ENCODE peak calls at places on chromosomes 2 and 18, in four cellular contexts. Y, L, U and B are unnamed samples.
A peak's percentile ranks its signal among the peaks of the same experiment; 100 is the strongest.

GRCh38 chr18:26477828-26478466 is 70.4 kb downstream of the KCTD1 start:
- DNase-seq in Y (peak; percentile 76), L (no peak), U (no peak), B (no peak)

GRCh38 chr2:190815223-190815622 is 65.4 kb upstream of the GLS start:
- DNase-seq in Y (no peak), L (no peak), U (no peak), B (peak; percentile 97)

GRCh38 chr2:72527424-72527823 is 298.4 kb downstream of the EXOC6B start:
- DNase-seq in Y (no peak), L (no peak), U (no peak), B (no peak)

GRCh38 chr2:11446733-11447248 is 19.2 kb downstream of the E2F6 start:
- DNase-seq in Y (peak; percentile 66), L (peak; percentile 84), U (peak; percentile 58), B (peak; percentile 57)

GRCh38 chr18:43170586-43170985 is 55.1 kb upstream of the RIT2 start:
- DNase-seq in Y (no peak), L (no peak), U (no peak), B (no peak)

GRCh38 chr2:65710779-65711295 is 278.4 kb upstream of the SPRED2 start:
- DNase-seq in Y (peak; percentile 65), L (no peak), U (no peak), B (no peak)

GRCh38 chr2:180735799-180736198 is 244.6 kb upstream of the UBE2E3 start:
- DNase-seq in Y (no peak), L (no peak), U (no peak), B (no peak)

GRCh38 chr2:174785481-174785880 is 21.2 kb upstream of the CHRNA1 start:
- DNase-seq in Y (no peak), L (no peak), U (no peak), B (no peak)

GRCh38 chr2:200439981-200440380 is 69.9 kb downstream of the KCTD18 start:
- DNase-seq in Y (no peak), L (no peak), U (no peak), B (no peak)

GRCh38 chr2:138373993-138374408 is 127.6 kb upstream of the SPOPL start:
- DNase-seq in Y (peak; percentile 59), L (peak; percentile 8), U (no peak), B (peak; percentile 13)

GRCh38 chr2:218781691-218782528 is at the start of gene CYP27A1:
- DNase-seq in Y (peak; percentile 23), L (peak; percentile 24), U (no peak), B (peak; percentile 88)

GRCh38 chr2:39851251-39851650 is 72.2 kb upstream of the THUMPD2 start:
- DNase-seq in Y (no peak), L (no peak), U (no peak), B (no peak)

GRCh38 chr18:33440384-33441043 is at the start of gene CCDC178:
- DNase-seq in Y (no peak), L (peak; percentile 55), U (no peak), B (no peak)

GRCh38 chr18:23330423-23330822 is 122.7 kb upstream of the RIOK3 start:
- DNase-seq in Y (no peak), L (no peak), U (no peak), B (no peak)

GRCh38 chr2:23585218-23585945 is 200.4 kb downstream of the KLHL29 start:
- DNase-seq in Y (no peak), L (no peak), U (no peak), B (no peak)

GRCh38 chr2:231531408-231532188 is 1.4 kb upstream of the NMUR1 start:
- DNase-seq in Y (no peak), L (no peak), U (no peak), B (no peak)

GRCh38 chr18:48801728-48802542 is 148.8 kb downstream of the SMAD7 start:
- DNase-seq in Y (no peak), L (no peak), U (no peak), B (peak; percentile 97)

GRCh38 chr2:170162261-170162612 is 15.7 kb upstream of the MYO3B start:
- DNase-seq in Y (peak; percentile 86), L (no peak), U (no peak), B (no peak)

GRCh38 chr18:55779461-55779710 is 191.4 kb upstream of the TCF4 start:
- DNase-seq in Y (no peak), L (no peak), U (no peak), B (no peak)

GRCh38 chr18:10660485-10660884 is 134.7 kb downstream of the NAPG start:
- DNase-seq in Y (no peak), L (no peak), U (no peak), B (no peak)

GRCh38 chr18:23703057-23703986 is 14.1 kb downstream of the LAMA3 start:
- DNase-seq in Y (peak; percentile 80), L (no peak), U (peak; percentile 47), B (peak; percentile 70)

GRCh38 chr18:43115076-43116035 is at the start of gene RIT2:
- DNase-seq in Y (no peak), L (no peak), U (no peak), B (no peak)

GRCh38 chr2:191189112-191189635 is 38.4 kb upstream of the STAT4 start:
- DNase-seq in Y (peak; percentile 29), L (no peak), U (peak; percentile 14), B (peak; percentile 35)

DNA sequence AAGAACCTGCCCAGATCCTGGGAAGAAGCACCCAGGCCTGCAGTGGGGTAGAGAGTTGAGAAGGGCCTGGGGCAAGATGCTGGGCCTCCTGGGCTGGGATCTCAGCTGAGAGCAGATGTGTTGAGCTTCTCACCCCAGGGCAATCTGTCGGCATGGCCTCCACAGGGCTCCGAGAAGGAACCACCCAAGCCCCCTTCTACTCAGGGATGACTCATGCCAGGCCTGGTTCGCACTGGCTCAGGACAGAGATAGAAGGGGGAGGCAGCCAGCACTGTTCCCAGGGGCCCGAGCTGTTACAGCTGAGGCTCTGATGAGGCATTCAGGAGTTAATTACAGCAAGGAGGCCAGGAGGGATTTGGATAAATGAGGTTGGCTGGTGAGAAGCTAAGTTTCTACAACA is 62.5 kb downstream of the CENPO start:
- DNase-seq in Y (no peak), L (no peak), U (no peak), B (no peak)
- H3K36me3 ChIP-seq in Y (no peaks in the 10 kb centered on the region), L (peaks cover 16% of the 10 kb centered on the region), U (no peaks in the 10 kb centered on the region), B (no peaks in the 10 kb centered on the region)

GRCh38 chr2:41965886-41966285 is 81.9 kb upstream of the PKDCC start:
- DNase-seq in Y (no peak), L (no peak), U (no peak), B (no peak)
- H3K27ac ChIP-seq in Y (no peak overlapping the region), L (no peak overlapping the region), U (no peak overlapping the region), B (no peak overlapping the region)

GRCh38 chr2:46971914-46972313 is 56.3 kb upstream of the MCFD2 start:
- DNase-seq in Y (no peak), L (no peak), U (no peak), B (no peak)
- H3K36me3 ChIP-seq in Y (no peaks in the 10 kb centered on the region), L (no peaks in the 10 kb centered on the region), U (no peaks in the 10 kb centered on the region), B (no peaks in the 10 kb centered on the region)

GRCh38 chr2:36455011-36455410 is 99.4 kb downstream of the CRIM1 start:
- DNase-seq in Y (no peak), L (no peak), U (no peak), B (no peak)

GRCh38 chr2:36458106-36458505 is 102.5 kb downstream of the CRIM1 start:
- DNase-seq in Y (no peak), L (no peak), U (no peak), B (no peak)

GRCh38 chr2:36456227-36456788 is 100.7 kb downstream of the CRIM1 start:
- DNase-seq in Y (no peak), L (no peak), U (no peak), B (peak; percentile 53)

GRCh38 chr2:36453652-36454051 is 98.1 kb downstream of the CRIM1 start:
- DNase-seq in Y (no peak), L (no peak), U (no peak), B (peak; percentile 17)

DNA sequence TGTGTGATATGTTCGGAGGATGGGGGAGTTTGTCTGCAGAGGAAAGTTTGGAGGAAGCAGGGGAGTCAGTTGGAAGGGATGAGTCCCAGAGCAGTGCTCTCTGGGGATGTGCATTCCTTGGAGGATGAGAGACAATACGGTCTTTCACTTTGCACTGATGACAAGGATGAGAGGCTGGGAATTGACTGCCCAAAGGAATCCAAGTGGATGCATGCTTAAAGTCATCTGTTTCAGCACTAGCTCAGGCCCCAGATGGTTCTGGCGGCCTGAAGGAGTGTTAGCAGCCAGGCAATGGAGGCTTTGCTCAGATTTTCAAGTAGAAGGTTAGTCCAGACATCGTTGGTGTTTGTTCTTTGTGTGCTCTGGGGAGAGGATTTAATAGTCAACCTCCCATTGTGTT is 100.2 kb downstream of the CRIM1 start:
- DNase-seq in Y (no peak), L (no peak), U (no peak), B (no peak)
- H3K27ac ChIP-seq in Y (no peak overlapping the region), L (no peak overlapping the region), U (no peak overlapping the region), B (peak overlapping the region; percentile 77)

DNA sequence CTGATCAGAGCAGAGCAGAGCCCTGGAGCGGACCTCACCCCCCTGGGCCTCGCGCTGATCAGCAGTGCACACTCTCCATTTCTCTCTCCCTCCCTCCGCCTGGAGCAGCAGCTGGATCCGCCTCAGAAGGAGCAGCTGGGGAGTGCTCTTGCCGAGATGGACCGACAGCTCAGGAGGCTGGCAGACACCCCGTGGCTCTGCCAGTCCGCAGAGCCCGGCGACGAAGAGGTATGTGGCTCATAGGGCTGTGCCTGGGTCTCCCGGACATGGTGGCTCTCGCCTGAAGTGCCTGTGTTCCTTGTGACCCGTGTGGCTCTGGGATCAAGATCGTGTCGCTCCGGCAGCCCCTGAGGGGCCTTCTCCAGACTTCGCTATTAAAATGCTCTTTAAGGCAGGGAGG is 102.5 kb downstream of the USP40 start:
- DNase-seq in Y (no peak), L (no peak), U (no peak), B (no peak)
- H3K36me3 ChIP-seq in Y (peaks cover 26% of the 10 kb centered on the region), L (peaks cover 88% of the 10 kb centered on the region), U (peaks cover 7% of the 10 kb centered on the region), B (peaks cover 56% of the 10 kb centered on the region)

GRCh38 chr18:75410611-75411010 is 16.9 kb downstream of the SMIM21 start:
- DNase-seq in Y (no peak), L (no peak), U (peak; percentile 5), B (no peak)

GRCh38 chr18:75407468-75408437 is 19.8 kb downstream of the SMIM21 start:
- DNase-seq in Y (no peak), L (peak; percentile 75), U (no peak), B (no peak)

GRCh38 chr18:75406491-75407445 is 20.7 kb downstream of the SMIM21 start:
- DNase-seq in Y (no peak), L (peak; percentile 1), U (no peak), B (no peak)

GRCh38 chr18:75408554-75409506 is 18.7 kb downstream of the SMIM21 start:
- DNase-seq in Y (peak; percentile 99), L (no peak), U (no peak), B (no peak)

DNA sequence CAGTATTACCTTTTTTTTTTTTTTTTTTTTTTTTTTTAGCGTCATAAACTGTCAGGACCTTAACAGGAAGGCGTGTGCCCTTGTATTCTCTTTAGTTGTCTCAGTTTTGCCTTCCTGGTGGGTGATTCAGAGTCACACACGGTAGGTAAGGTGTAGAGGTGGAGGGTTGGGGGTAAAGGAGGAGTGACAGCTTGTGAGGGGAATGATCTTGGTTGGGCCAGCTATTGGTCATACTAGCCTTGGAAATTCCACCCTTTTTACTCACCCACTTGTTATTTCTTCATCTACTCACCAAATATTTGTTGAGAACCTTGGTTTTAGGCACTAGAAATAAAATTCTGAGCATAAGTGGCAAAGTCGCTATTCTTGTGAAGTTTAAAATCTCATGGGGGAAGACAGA is 22.2 kb downstream of the SMIM21 start:
- DNase-seq in Y (peak; percentile 38), L (no peak), U (no peak), B (no peak)
- H3K27ac ChIP-seq in Y (no peak overlapping the region), L (no peak overlapping the region), U (no peak overlapping the region), B (no peak overlapping the region)

DNA sequence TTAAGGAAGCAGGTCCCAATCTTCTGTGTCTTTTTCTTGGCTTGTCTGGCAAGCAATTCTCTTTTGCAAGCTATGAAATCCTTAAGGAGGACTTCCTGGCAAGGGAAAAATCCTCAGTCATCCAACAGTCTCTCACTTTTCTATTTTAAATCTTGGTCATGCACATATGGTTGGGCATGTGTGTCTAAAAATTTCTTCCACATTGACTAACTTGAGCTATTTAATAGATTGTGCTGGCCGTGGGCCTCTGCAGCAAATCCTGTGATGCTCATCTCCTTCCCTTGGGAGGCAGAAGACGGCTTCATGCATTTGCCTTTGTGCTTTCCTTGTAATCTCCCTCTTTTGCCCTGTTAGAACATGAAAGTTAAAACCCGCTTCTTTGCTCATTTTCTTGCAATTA is 634.3 kb upstream of the FANCL start:
- DNase-seq in Y (no peak), L (no peak), U (no peak), B (no peak)
- H3K36me3 ChIP-seq in Y (no peaks in the 10 kb centered on the region), L (no peaks in the 10 kb centered on the region), U (no peaks in the 10 kb centered on the region), B (no peaks in the 10 kb centered on the region)